ENCODE peak calls at places on chromosome 7, in six cellular contexts. One of them, this sample, is unnamed.

GRCh38 chr7:26197153-26198115 is 3.1 kb downstream of the HNRNPA2B1 start:
- DNase-seq in substantia nigra: no peak
- DNase-seq in lower lobe of right lung: no peak
- DNase-seq in CD8-positive, alpha-beta memory T cell: no peak
- DNase-seq in adrenal gland: no peak
- DNase-seq in iPS DF 6.9: no peak
- DNase-seq in this sample: no peak

GRCh38 chr7:132123763-132124162 is 452.5 kb downstream of the PLXNA4 start:
- DNase-seq in substantia nigra: no peak
- DNase-seq in lower lobe of right lung: no peak
- DNase-seq in CD8-positive, alpha-beta memory T cell: no peak
- DNase-seq in adrenal gland: no peak
- DNase-seq in iPS DF 6.9: no peak
- DNase-seq in this sample: no peak

GRCh38 chr7:103912906-103913610 is 76.4 kb downstream of the RELN start:
- DNase-seq in substantia nigra: no peak
- DNase-seq in lower lobe of right lung: no peak
- DNase-seq in CD8-positive, alpha-beta memory T cell: no peak
- DNase-seq in adrenal gland: no peak
- DNase-seq in iPS DF 6.9: no peak
- DNase-seq in this sample: no peak

GRCh38 chr7:39164887-39165286 is 187.2 kb downstream of the POU6F2 start:
- DNase-seq in substantia nigra: no peak
- DNase-seq in lower lobe of right lung: no peak
- DNase-seq in CD8-positive, alpha-beta memory T cell: no peak
- DNase-seq in adrenal gland: no peak
- DNase-seq in iPS DF 6.9: no peak
- DNase-seq in this sample: no peak

GRCh38 chr7:41777894-41778596 is 75.2 kb upstream of the INHBA start:
- DNase-seq in substantia nigra: no peak
- DNase-seq in lower lobe of right lung: no peak
- DNase-seq in CD8-positive, alpha-beta memory T cell: no peak
- DNase-seq in adrenal gland: no peak
- DNase-seq in iPS DF 6.9: no peak
- DNase-seq in this sample: no peak

GRCh38 chr7:26684447-26684846 is 179.9 kb downstream of the SKAP2 start:
- DNase-seq in substantia nigra: no peak
- DNase-seq in lower lobe of right lung: no peak
- DNase-seq in CD8-positive, alpha-beta memory T cell: no peak
- DNase-seq in adrenal gland: no peak
- DNase-seq in iPS DF 6.9: no peak
- DNase-seq in this sample: no peak

GRCh38 chr7:30244340-30244739 is 40.1 kb upstream of the ZNRF2 start:
- DNase-seq in substantia nigra: no peak
- DNase-seq in lower lobe of right lung: no peak
- DNase-seq in CD8-positive, alpha-beta memory T cell: no peak
- DNase-seq in adrenal gland: no peak
- DNase-seq in iPS DF 6.9: no peak
- DNase-seq in this sample: no peak

GRCh38 chr7:11298220-11298619 is 324.5 kb downstream of the PHF14 start:
- DNase-seq in substantia nigra: no peak
- DNase-seq in lower lobe of right lung: no peak
- DNase-seq in CD8-positive, alpha-beta memory T cell: no peak
- DNase-seq in adrenal gland: no peak
- DNase-seq in iPS DF 6.9: no peak
- DNase-seq in this sample: no peak

GRCh38 chr7:93799750-93800357 is 90.7 kb downstream of the TFPI2 start:
- DNase-seq in substantia nigra: no peak
- DNase-seq in lower lobe of right lung: no peak
- DNase-seq in CD8-positive, alpha-beta memory T cell: no peak
- DNase-seq in adrenal gland: no peak
- DNase-seq in iPS DF 6.9: no peak
- DNase-seq in this sample: no peak

GRCh38 chr7:3280445-3280844 is 20.6 kb upstream of the SDK1 start:
- DNase-seq in substantia nigra: no peak
- DNase-seq in lower lobe of right lung: no peak
- DNase-seq in CD8-positive, alpha-beta memory T cell: no peak
- DNase-seq in adrenal gland: no peak
- DNase-seq in iPS DF 6.9: no peak
- DNase-seq in this sample: no peak

GRCh38 chr7:28774529-28775057 is 183.5 kb downstream of the TRIL start:
- DNase-seq in substantia nigra: no peak
- DNase-seq in lower lobe of right lung: no peak
- DNase-seq in CD8-positive, alpha-beta memory T cell: no peak
- DNase-seq in adrenal gland: no peak
- DNase-seq in iPS DF 6.9: no peak
- DNase-seq in this sample: no peak

GRCh38 chr7:98758157-98758556 is 111.7 kb downstream of the TMEM130 start:
- DNase-seq in substantia nigra: no peak
- DNase-seq in lower lobe of right lung: no peak
- DNase-seq in CD8-positive, alpha-beta memory T cell: no peak
- DNase-seq in adrenal gland: no peak
- DNase-seq in iPS DF 6.9: no peak
- DNase-seq in this sample: no peak

GRCh38 chr7:21898265-21898930 is 47.3 kb downstream of the CDCA7L start:
- DNase-seq in substantia nigra: no peak
- DNase-seq in lower lobe of right lung: peak
- DNase-seq in CD8-positive, alpha-beta memory T cell: no peak
- DNase-seq in adrenal gland: no peak
- DNase-seq in iPS DF 6.9: no peak
- DNase-seq in this sample: no peak

GRCh38 chr7:77348371-77348813 is 67.8 kb downstream of the GSAP start:
- DNase-seq in substantia nigra: no peak
- DNase-seq in lower lobe of right lung: no peak
- DNase-seq in CD8-positive, alpha-beta memory T cell: no peak
- DNase-seq in adrenal gland: peak
- DNase-seq in iPS DF 6.9: no peak
- DNase-seq in this sample: no peak
- H3K27ac ChIP-seq in substantia nigra: no peak
- H3K27ac ChIP-seq in lower lobe of right lung: no peak
- H3K27ac ChIP-seq in CD8-positive, alpha-beta memory T cell: no peak
- H3K27ac ChIP-seq in adrenal gland: no peak
- H3K27ac ChIP-seq in iPS DF 6.9: no peak
- H3K27ac ChIP-seq in this sample: no peak

GRCh38 chr7:134847834-134848233 is 68.4 kb downstream of the CALD1 start:
- DNase-seq in substantia nigra: no peak
- DNase-seq in lower lobe of right lung: no peak
- DNase-seq in CD8-positive, alpha-beta memory T cell: no peak
- DNase-seq in adrenal gland: no peak
- DNase-seq in iPS DF 6.9: no peak
- DNase-seq in this sample: no peak
- H3K27ac ChIP-seq in substantia nigra: no peak
- H3K27ac ChIP-seq in lower lobe of right lung: no peak
- H3K27ac ChIP-seq in CD8-positive, alpha-beta memory T cell: no peak
- H3K27ac ChIP-seq in adrenal gland: no peak
- H3K27ac ChIP-seq in iPS DF 6.9: no peak
- H3K27ac ChIP-seq in this sample: peak

DNA sequence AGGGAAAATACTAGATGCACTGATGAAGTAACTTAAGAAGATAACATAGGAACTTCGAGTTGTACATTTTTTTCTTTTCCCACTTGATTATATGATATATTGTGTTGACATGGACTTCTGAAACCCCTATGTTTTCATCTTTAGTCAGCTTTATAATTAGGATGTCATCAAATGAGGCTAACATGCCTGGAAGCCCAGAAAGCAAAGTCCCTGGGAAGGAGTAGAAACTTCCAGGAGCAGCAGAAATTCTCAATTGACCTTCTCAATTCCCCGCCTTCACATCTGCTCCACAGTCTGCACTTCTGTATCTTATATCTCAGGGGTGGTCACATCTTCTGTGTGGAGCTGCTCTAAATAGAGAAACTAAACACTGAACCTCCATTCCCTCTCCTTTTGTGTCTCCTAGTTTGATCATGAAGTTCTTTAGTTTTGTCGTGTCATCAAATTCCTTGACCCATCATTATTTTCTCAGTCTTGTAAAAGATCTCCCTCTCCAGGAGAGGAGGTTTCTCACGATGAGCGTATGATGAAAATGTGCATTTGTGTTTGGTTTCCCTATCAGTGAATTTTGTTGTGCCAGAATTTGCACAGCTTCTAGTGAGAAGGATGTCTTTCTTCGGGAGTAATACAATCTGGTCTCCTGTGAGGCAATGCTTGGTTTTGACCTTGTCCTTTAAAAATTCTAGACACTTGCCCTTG is 303.3 kb downstream of the SUGCT start:
- DNase-seq in substantia nigra: no peak
- DNase-seq in lower lobe of right lung: no peak
- DNase-seq in CD8-positive, alpha-beta memory T cell: no peak
- DNase-seq in adrenal gland: no peak
- DNase-seq in iPS DF 6.9: no peak
- DNase-seq in this sample: no peak
- H3K27ac ChIP-seq in substantia nigra: no peak
- H3K27ac ChIP-seq in lower lobe of right lung: no peak
- H3K27ac ChIP-seq in CD8-positive, alpha-beta memory T cell: no peak
- H3K27ac ChIP-seq in adrenal gland: no peak
- H3K27ac ChIP-seq in iPS DF 6.9: no peak
- H3K27ac ChIP-seq in this sample: no peak

DNA sequence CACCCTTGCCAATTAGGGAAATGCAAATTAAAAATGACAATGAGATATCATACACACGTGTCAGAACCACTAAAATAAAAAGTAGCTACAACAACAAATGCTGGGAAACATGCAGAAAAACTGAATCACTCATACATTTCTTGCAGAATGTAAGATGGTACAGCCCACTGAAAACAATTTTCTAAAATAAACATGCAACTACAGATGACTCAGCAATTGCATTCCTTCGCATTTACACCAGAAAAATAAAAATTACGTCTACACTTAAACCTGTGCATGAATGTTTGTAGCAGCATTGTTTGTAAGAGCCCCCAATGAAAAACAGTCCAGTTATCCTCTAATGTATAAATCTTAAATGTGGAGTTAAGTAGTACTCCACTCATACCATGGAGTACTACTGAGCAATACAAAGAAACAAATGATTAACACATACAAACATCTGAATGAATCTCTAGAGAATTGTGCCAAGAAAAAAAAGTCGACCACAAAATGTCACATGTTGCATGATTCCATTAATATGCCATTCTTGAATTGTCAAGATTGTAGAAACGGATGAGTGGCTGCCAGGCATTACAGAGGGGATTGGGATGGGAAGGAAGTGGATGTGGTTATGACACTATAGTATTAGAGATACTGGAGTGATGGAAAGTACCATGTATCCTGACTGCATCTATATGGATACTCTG is 134.6 kb upstream of the NPSR1 start:
- DNase-seq in substantia nigra: no peak
- DNase-seq in lower lobe of right lung: no peak
- DNase-seq in CD8-positive, alpha-beta memory T cell: no peak
- DNase-seq in adrenal gland: no peak
- DNase-seq in iPS DF 6.9: no peak
- DNase-seq in this sample: no peak
- H3K27ac ChIP-seq in substantia nigra: no peak
- H3K27ac ChIP-seq in lower lobe of right lung: no peak
- H3K27ac ChIP-seq in CD8-positive, alpha-beta memory T cell: no peak
- H3K27ac ChIP-seq in adrenal gland: no peak
- H3K27ac ChIP-seq in iPS DF 6.9: no peak
- H3K27ac ChIP-seq in this sample: no peak

DNA sequence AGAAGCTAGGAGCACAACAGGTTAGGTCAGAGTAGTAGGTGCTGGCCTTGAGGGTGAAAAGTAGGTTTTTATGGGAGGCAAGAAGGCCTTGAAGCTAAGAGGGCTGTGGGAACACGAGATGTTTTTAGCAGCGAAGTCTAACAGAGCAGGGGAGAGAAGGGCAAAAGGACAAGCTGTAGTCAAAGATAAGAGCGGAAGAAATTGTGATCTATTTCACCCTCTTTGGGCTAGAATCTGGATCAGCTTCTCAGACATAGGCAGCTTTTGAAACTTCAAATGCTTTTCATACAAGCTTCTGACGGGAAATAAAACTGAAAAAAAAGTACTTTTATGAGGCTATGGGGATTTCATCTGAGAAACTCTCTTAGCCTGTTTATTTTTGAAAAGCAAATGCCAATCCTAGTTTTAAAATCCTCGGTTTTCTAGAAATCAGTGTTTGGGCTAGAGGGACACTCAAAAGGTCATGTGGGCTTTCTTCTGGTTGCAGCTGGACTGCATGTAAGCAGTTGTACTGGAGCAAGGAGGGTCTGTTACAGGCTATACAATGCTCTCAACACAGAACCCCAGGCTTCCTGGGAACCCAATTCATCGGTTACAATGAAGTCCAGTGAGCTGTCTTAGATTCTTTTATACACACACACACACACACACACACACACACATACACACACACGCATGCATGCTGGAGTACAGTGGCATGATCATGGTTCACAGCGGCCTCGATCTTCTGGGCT is 83.5 kb downstream of the RNF216 start:
- DNase-seq in substantia nigra: no peak
- DNase-seq in lower lobe of right lung: no peak
- DNase-seq in CD8-positive, alpha-beta memory T cell: no peak
- DNase-seq in adrenal gland: no peak
- DNase-seq in iPS DF 6.9: no peak
- DNase-seq in this sample: no peak
- H3K27ac ChIP-seq in substantia nigra: peak
- H3K27ac ChIP-seq in lower lobe of right lung: peak
- H3K27ac ChIP-seq in CD8-positive, alpha-beta memory T cell: no peak
- H3K27ac ChIP-seq in adrenal gland: peak
- H3K27ac ChIP-seq in iPS DF 6.9: no peak
- H3K27ac ChIP-seq in this sample: peak

DNA sequence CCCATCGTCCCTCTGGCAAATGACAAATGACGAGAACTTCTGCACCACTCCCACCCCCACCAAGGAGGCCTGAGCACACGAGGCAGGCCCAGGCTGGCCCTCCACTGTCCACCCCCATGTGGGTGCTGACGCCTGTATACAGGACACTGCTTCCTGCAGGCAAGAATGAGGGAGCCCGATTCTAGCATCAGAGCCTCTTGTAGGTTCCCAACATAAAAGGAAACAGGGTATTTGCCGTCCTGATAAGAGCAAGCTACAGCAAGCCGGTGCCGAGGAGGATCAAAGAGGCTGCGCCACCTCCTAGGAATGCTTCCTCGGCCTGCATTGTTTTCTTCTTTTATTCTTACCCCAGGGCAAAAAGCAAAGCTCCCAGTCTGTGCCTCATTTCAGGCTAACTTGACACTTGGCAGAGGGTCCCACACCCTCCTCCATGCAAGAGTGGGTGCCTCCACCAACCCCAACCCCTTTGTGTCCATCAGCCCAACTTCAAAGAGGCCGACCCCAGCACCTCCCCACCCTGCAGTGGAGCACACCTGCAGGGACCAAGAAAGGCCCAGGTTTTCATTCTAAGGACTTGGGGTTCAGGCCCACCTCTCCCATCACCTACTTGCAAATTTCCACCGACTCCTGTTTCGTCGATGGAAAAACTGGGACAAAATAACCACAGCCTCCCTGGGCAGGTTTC is 23.8 kb downstream of the TNS3 start:
- DNase-seq in substantia nigra: no peak
- DNase-seq in lower lobe of right lung: no peak
- DNase-seq in CD8-positive, alpha-beta memory T cell: no peak
- DNase-seq in adrenal gland: no peak
- DNase-seq in iPS DF 6.9: no peak
- DNase-seq in this sample: no peak
- H3K27ac ChIP-seq in substantia nigra: no peak
- H3K27ac ChIP-seq in lower lobe of right lung: no peak
- H3K27ac ChIP-seq in CD8-positive, alpha-beta memory T cell: no peak
- H3K27ac ChIP-seq in adrenal gland: peak
- H3K27ac ChIP-seq in iPS DF 6.9: no peak
- H3K27ac ChIP-seq in this sample: peak

DNA sequence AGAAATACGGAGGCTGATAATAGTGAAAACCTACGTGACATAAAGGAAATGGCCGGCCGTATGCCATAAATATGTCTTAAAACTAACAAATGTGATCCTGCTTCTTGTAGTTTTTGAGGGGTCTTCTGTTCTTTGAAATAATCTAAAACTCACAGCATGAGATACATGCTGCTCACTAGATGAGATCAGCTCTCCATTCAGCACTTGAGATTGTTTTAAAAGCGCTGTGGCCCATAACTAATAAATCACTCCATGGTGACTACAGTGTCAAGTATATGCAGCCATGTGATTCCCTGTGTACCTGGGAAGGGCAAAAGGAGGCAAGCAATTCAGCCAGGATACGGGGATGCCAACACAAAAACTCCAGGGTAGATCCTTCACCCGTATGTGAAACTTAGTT is 75.2 kb downstream of the DOCK4 start:
- DNase-seq in substantia nigra: no peak
- DNase-seq in lower lobe of right lung: no peak
- DNase-seq in CD8-positive, alpha-beta memory T cell: no peak
- DNase-seq in adrenal gland: no peak
- DNase-seq in iPS DF 6.9: no peak
- DNase-seq in this sample: no peak
- H3K27ac ChIP-seq in substantia nigra: peak
- H3K27ac ChIP-seq in lower lobe of right lung: no peak
- H3K27ac ChIP-seq in CD8-positive, alpha-beta memory T cell: no peak
- H3K27ac ChIP-seq in adrenal gland: peak
- H3K27ac ChIP-seq in iPS DF 6.9: no peak
- H3K27ac ChIP-seq in this sample: no peak

This sample was measured in esophagus squamous epithelium.